ENCODE peak calls at places on chromosomes 7 and 10, in ten cellular contexts. One of them, this sample, is unnamed.

GRCh38 chr7:93551063-93551895 is 23.2 kb downstream of the CALCR start:
- DNase-seq in right atrium auricular region: no peak
- DNase-seq in colonic mucosa: no peak
- DNase-seq in left ventricle myocardium inferior: no peak
- DNase-seq in hepatocyte: peak; percentile 72
- DNase-seq in uterus: no peak
- DNase-seq in heart left ventricle: no peak
- DNase-seq in lower lobe of right lung: no peak
- DNase-seq in stomach: no peak
- DNase-seq in GM12878: no peak
- DNase-seq in this sample: no peak

GRCh38 chr7:116571037-116571436 is 46.2 kb downstream of the CAV1 start:
- DNase-seq in left ventricle myocardium inferior: no peak
- DNase-seq in heart left ventricle: no peak
- DNase-seq in GM12878: no peak
- DNase-seq in uterus: no peak
- DNase-seq in hepatocyte: no peak
- DNase-seq in right atrium auricular region: no peak
- DNase-seq in colonic mucosa: no peak
- DNase-seq in stomach: no peak
- DNase-seq in lower lobe of right lung: no peak
- DNase-seq in this sample: peak; percentile 84

GRCh38 chr7:7335215-7335614 is 152.9 kb downstream of the C1GALT1 start:
- DNase-seq in hepatocyte: no peak
- DNase-seq in heart left ventricle: no peak
- DNase-seq in lower lobe of right lung: no peak
- DNase-seq in GM12878: no peak
- DNase-seq in stomach: no peak
- DNase-seq in left ventricle myocardium inferior: no peak
- DNase-seq in right atrium auricular region: no peak
- DNase-seq in uterus: no peak
- DNase-seq in colonic mucosa: no peak
- DNase-seq in this sample: no peak

GRCh38 chr7:151137076-151137611 is 30.4 kb downstream of the GBX1 start:
- DNase-seq in heart left ventricle: peak; percentile 20
- DNase-seq in stomach: no peak
- DNase-seq in colonic mucosa: no peak
- DNase-seq in hepatocyte: no peak
- DNase-seq in lower lobe of right lung: peak; percentile 43
- DNase-seq in GM12878: no peak
- DNase-seq in right atrium auricular region: no peak
- DNase-seq in uterus: no peak
- DNase-seq in left ventricle myocardium inferior: no peak
- DNase-seq in this sample: no peak

GRCh38 chr7:73423519-73424485 is 9.8 kb upstream of the FZD9 start:
- DNase-seq in GM12878: no peak
- DNase-seq in hepatocyte: peak; percentile 45
- DNase-seq in colonic mucosa: no peak
- DNase-seq in uterus: no peak
- DNase-seq in stomach: no peak
- DNase-seq in right atrium auricular region: no peak
- DNase-seq in heart left ventricle: no peak
- DNase-seq in left ventricle myocardium inferior: no peak
- DNase-seq in lower lobe of right lung: no peak
- DNase-seq in this sample: peak; percentile 76

GRCh38 chr10:10235003-10235402 is 782.7 kb upstream of the CELF2 start:
- DNase-seq in GM12878: no peak
- DNase-seq in hepatocyte: no peak
- DNase-seq in right atrium auricular region: no peak
- DNase-seq in colonic mucosa: no peak
- DNase-seq in uterus: no peak
- DNase-seq in left ventricle myocardium inferior: no peak
- DNase-seq in stomach: no peak
- DNase-seq in heart left ventricle: no peak
- DNase-seq in lower lobe of right lung: no peak
- DNase-seq in this sample: no peak

GRCh38 chr10:31204090-31204489 is 114.9 kb upstream of the ZEB1 start:
- DNase-seq in hepatocyte: no peak
- DNase-seq in heart left ventricle: peak; percentile 77
- DNase-seq in right atrium auricular region: no peak
- DNase-seq in left ventricle myocardium inferior: peak; percentile 31
- DNase-seq in GM12878: no peak
- DNase-seq in colonic mucosa: no peak
- DNase-seq in stomach: no peak
- DNase-seq in uterus: no peak
- DNase-seq in lower lobe of right lung: no peak
- DNase-seq in this sample: peak; percentile 7

GRCh38 chr10:10131984-10132383 is 885.7 kb upstream of the CELF2 start:
- DNase-seq in left ventricle myocardium inferior: no peak
- DNase-seq in GM12878: no peak
- DNase-seq in hepatocyte: peak; percentile 5
- DNase-seq in stomach: no peak
- DNase-seq in colonic mucosa: no peak
- DNase-seq in uterus: no peak
- DNase-seq in lower lobe of right lung: no peak
- DNase-seq in right atrium auricular region: no peak
- DNase-seq in heart left ventricle: no peak
- DNase-seq in this sample: no peak

GRCh38 chr7:67723591-67723990 is 727.0 kb downstream of the TYW1 start:
- DNase-seq in lower lobe of right lung: no peak
- DNase-seq in stomach: no peak
- DNase-seq in heart left ventricle: no peak
- DNase-seq in GM12878: no peak
- DNase-seq in left ventricle myocardium inferior: no peak
- DNase-seq in uterus: no peak
- DNase-seq in hepatocyte: no peak
- DNase-seq in right atrium auricular region: no peak
- DNase-seq in colonic mucosa: no peak
- DNase-seq in this sample: no peak

GRCh38 chr10:29084908-29085307 is 204.0 kb upstream of the LYZL1 start:
- DNase-seq in lower lobe of right lung: no peak
- DNase-seq in stomach: no peak
- DNase-seq in colonic mucosa: no peak
- DNase-seq in uterus: no peak
- DNase-seq in left ventricle myocardium inferior: no peak
- DNase-seq in GM12878: no peak
- DNase-seq in heart left ventricle: no peak
- DNase-seq in hepatocyte: no peak
- DNase-seq in right atrium auricular region: no peak
- DNase-seq in this sample: no peak

GRCh38 chr7:111424768-111425167 is 137.5 kb downstream of the IMMP2L start:
- DNase-seq in GM12878: no peak
- DNase-seq in uterus: no peak
- DNase-seq in right atrium auricular region: no peak
- DNase-seq in hepatocyte: peak; percentile 16
- DNase-seq in colonic mucosa: no peak
- DNase-seq in left ventricle myocardium inferior: no peak
- DNase-seq in stomach: no peak
- DNase-seq in heart left ventricle: no peak
- DNase-seq in lower lobe of right lung: no peak
- DNase-seq in this sample: no peak

GRCh38 chr7:83486957-83487356 is 162.0 kb downstream of the SEMA3E start:
- DNase-seq in hepatocyte: no peak
- DNase-seq in right atrium auricular region: no peak
- DNase-seq in lower lobe of right lung: no peak
- DNase-seq in GM12878: no peak
- DNase-seq in heart left ventricle: no peak
- DNase-seq in colonic mucosa: no peak
- DNase-seq in left ventricle myocardium inferior: no peak
- DNase-seq in uterus: no peak
- DNase-seq in stomach: no peak
- DNase-seq in this sample: no peak
- H3K27ac ChIP-seq in hepatocyte: no peak overlapping the region
- H3K27ac ChIP-seq in right atrium auricular region: no peak overlapping the region
- H3K27ac ChIP-seq in lower lobe of right lung: no peak overlapping the region
- H3K27ac ChIP-seq in GM12878: no peak overlapping the region
- H3K27ac ChIP-seq in heart left ventricle: no peak overlapping the region
- H3K27ac ChIP-seq in colonic mucosa: no peak overlapping the region
- H3K27ac ChIP-seq in left ventricle myocardium inferior: no peak overlapping the region
- H3K27ac ChIP-seq in uterus: no peak overlapping the region
- H3K27ac ChIP-seq in stomach: no peak overlapping the region
- H3K27ac ChIP-seq in this sample: no peak overlapping the region

GRCh38 chr10:103643381-103643780 is 149.9 kb downstream of the NEURL1 start:
- DNase-seq in hepatocyte: no peak
- DNase-seq in uterus: no peak
- DNase-seq in left ventricle myocardium inferior: no peak
- DNase-seq in heart left ventricle: no peak
- DNase-seq in lower lobe of right lung: no peak
- DNase-seq in colonic mucosa: no peak
- DNase-seq in GM12878: no peak
- DNase-seq in stomach: no peak
- DNase-seq in right atrium auricular region: no peak
- DNase-seq in this sample: no peak
- H3K36me3 ChIP-seq in hepatocyte: no peaks in the 10 kb centered on the region
- H3K36me3 ChIP-seq in uterus: no peaks in the 10 kb centered on the region
- H3K36me3 ChIP-seq in left ventricle myocardium inferior: peaks cover 6% of the 10 kb centered on the region
- H3K36me3 ChIP-seq in heart left ventricle: peaks cover 10% of the 10 kb centered on the region
- H3K36me3 ChIP-seq in lower lobe of right lung: peaks cover 5% of the 10 kb centered on the region
- H3K36me3 ChIP-seq in colonic mucosa: no peaks in the 10 kb centered on the region
- H3K36me3 ChIP-seq in GM12878: peaks cover 9% of the 10 kb centered on the region
- H3K36me3 ChIP-seq in stomach: no peaks in the 10 kb centered on the region
- H3K36me3 ChIP-seq in right atrium auricular region: no peaks in the 10 kb centered on the region
- H3K36me3 ChIP-seq in this sample: no peaks in the 10 kb centered on the region

DNA sequence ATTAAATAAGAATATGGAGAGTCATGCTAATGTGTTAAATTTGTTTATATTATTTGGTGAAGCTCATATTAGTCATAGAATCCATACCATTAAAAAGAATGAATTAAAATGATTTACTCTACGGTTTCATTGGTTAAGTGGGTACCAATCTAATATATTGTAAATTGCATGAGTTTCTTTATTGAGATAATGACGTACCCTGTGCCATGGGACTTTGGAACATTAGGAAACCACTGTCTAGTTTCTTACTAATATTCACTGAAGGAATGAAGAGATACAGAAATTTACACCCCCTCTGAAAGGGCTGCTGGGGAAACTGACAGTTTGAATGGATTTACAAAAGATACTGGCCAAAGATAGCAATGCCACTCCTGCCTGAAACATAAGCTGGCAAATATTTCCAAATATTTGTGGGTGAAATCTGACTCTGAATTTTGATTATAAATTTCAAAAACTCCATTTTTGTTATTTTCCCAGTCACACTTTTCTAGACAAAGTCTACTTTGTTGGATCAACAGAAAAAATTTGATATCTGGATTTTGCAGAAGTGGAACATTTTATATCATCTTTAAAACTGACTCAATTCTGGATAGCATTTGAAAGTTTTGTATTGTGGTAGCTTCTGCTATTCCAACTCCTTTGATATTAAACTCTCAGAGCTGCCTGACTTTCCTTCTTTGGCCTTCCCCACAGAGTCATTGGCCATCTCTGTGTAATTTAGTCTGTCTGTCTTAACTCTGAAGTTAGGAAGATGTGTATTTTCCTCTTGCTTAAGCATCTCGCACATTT is 22.3 kb downstream of the MDFIC start:
- DNase-seq in right atrium auricular region: no peak
- DNase-seq in colonic mucosa: no peak
- DNase-seq in left ventricle myocardium inferior: no peak
- DNase-seq in hepatocyte: no peak
- DNase-seq in uterus: no peak
- DNase-seq in lower lobe of right lung: no peak
- DNase-seq in heart left ventricle: no peak
- DNase-seq in GM12878: no peak
- DNase-seq in stomach: no peak
- DNase-seq in this sample: peak; percentile 25
- H3K4me3 ChIP-seq in right atrium auricular region: no peak overlapping the region
- H3K4me3 ChIP-seq in colonic mucosa: no peak overlapping the region
- H3K4me3 ChIP-seq in left ventricle myocardium inferior: peak overlapping the region; percentile 51
- H3K4me3 ChIP-seq in hepatocyte: no peak overlapping the region
- H3K4me3 ChIP-seq in uterus: no peak overlapping the region
- H3K4me3 ChIP-seq in lower lobe of right lung: peak overlapping the region; percentile 15
- H3K4me3 ChIP-seq in heart left ventricle: no peak overlapping the region
- H3K4me3 ChIP-seq in GM12878: no peak overlapping the region
- H3K4me3 ChIP-seq in stomach: peak overlapping the region; percentile 23
- H3K4me3 ChIP-seq in this sample: peak overlapping the region; percentile 42

GRCh38 chr7:30916255-30916654 is 4.6 kb downstream of the AQP1 start:
- DNase-seq in uterus: no peak
- DNase-seq in right atrium auricular region: no peak
- DNase-seq in lower lobe of right lung: no peak
- DNase-seq in colonic mucosa: no peak
- DNase-seq in heart left ventricle: no peak
- DNase-seq in stomach: no peak
- DNase-seq in GM12878: no peak
- DNase-seq in hepatocyte: no peak
- DNase-seq in left ventricle myocardium inferior: no peak
- DNase-seq in this sample: no peak

GRCh38 chr7:30915751-30916150 is 4.1 kb downstream of the AQP1 start:
- DNase-seq in heart left ventricle: no peak
- DNase-seq in left ventricle myocardium inferior: no peak
- DNase-seq in uterus: no peak
- DNase-seq in GM12878: no peak
- DNase-seq in lower lobe of right lung: peak; percentile 23
- DNase-seq in hepatocyte: no peak
- DNase-seq in stomach: no peak
- DNase-seq in colonic mucosa: no peak
- DNase-seq in right atrium auricular region: no peak
- DNase-seq in this sample: no peak

GRCh38 chr7:30916767-30917166 is 5.1 kb downstream of the AQP1 start:
- DNase-seq in lower lobe of right lung: peak; percentile 18
- DNase-seq in stomach: no peak
- DNase-seq in hepatocyte: no peak
- DNase-seq in right atrium auricular region: no peak
- DNase-seq in left ventricle myocardium inferior: no peak
- DNase-seq in heart left ventricle: no peak
- DNase-seq in GM12878: no peak
- DNase-seq in colonic mucosa: no peak
- DNase-seq in uterus: no peak
- DNase-seq in this sample: no peak

GRCh38 chr7:30918676-30919075 is 7.0 kb downstream of the AQP1 start:
- DNase-seq in uterus: no peak
- DNase-seq in colonic mucosa: no peak
- DNase-seq in heart left ventricle: no peak
- DNase-seq in left ventricle myocardium inferior: peak; percentile 14
- DNase-seq in stomach: no peak
- DNase-seq in lower lobe of right lung: peak; percentile 18
- DNase-seq in right atrium auricular region: no peak
- DNase-seq in hepatocyte: no peak
- DNase-seq in GM12878: no peak
- DNase-seq in this sample: no peak

DNA sequence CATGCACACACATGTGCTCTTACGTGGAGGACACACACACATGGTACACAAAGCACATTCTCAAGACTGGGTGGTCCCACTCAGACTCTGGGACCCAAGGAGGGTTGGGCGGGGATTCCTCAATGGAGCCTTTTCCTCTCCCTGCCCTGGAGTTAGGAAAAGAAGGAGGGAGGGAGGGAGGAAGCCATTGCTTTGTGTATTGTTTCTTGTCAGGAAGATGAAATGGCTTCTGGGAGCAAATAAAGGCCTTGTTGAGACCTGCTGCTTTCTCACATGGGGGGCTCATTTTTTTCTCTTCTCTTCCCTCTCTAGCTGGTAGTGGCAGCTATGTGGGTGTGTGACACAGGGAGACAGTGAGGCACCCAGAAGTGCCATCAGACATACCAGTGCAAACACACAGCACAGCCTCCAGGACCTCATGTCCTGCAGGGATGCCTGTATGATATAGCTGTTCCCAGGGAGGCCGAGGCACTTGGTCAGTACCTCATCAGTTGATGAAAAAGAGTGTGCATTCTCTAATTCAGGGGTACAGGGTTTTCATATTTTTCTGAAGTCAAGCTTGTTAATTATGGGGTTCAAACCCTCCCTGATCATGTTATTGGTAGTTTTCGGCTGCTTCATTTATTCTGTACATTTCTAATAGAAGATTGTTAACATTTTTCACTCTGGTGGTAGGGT is 5.7 kb downstream of the AQP1 start:
- DNase-seq in stomach: no peak
- DNase-seq in lower lobe of right lung: peak; percentile 33
- DNase-seq in left ventricle myocardium inferior: no peak
- DNase-seq in heart left ventricle: no peak
- DNase-seq in colonic mucosa: no peak
- DNase-seq in hepatocyte: no peak
- DNase-seq in GM12878: no peak
- DNase-seq in right atrium auricular region: no peak
- DNase-seq in uterus: no peak
- DNase-seq in this sample: no peak
- H3K27ac ChIP-seq in stomach: peak overlapping the region; percentile 79
- H3K27ac ChIP-seq in lower lobe of right lung: no peak overlapping the region
- H3K27ac ChIP-seq in left ventricle myocardium inferior: peak overlapping the region; percentile 92
- H3K27ac ChIP-seq in heart left ventricle: peak overlapping the region; percentile 37
- H3K27ac ChIP-seq in colonic mucosa: no peak overlapping the region
- H3K27ac ChIP-seq in hepatocyte: no peak overlapping the region
- H3K27ac ChIP-seq in GM12878: no peak overlapping the region
- H3K27ac ChIP-seq in right atrium auricular region: peak overlapping the region; percentile 94
- H3K27ac ChIP-seq in uterus: no peak overlapping the region
- H3K27ac ChIP-seq in this sample: no peak overlapping the region

This sample was measured in SJCRH30.